ENCODE peak calls at places on chromosome 11, in eight cellular contexts. A is neural progenitor cell, Y is transverse colon, L is tibial artery, H is spleen, N is left ventricle myocardium inferior, X is endothelial cell of umbilical vein, E is neuronal stem cell. R is an unnamed sample. For H3K36me3, the result is how much of the 10 kb centered on the place peaks cover.

GRCh38 chr11:26231252-26231661 is 100.7 kb upstream of the ANO3 start:
- DNase-seq in A (no peak), Y (no peak), L (no peak), H (no peak), N (no peak), X (peak), E (no peak), R (peak)

GRCh38 chr11:116535954-116536353 is 236.8 kb downstream of the BUD13 start:
- DNase-seq in A (peak), Y (no peak), L (no peak), H (no peak), N (no peak), X (no peak), E (no peak), R (no peak)

GRCh38 chr11:45058344-45058743 is 88.1 kb upstream of the PRDM11 start:
- DNase-seq in A (no peak), Y (no peak), L (peak), H (no peak), N (no peak), X (no peak), E (no peak), R (no peak)

GRCh38 chr11:134229131-134229790 is 4.8 kb downstream of the VPS26B start:
- DNase-seq in A (no peak), Y (no peak), L (no peak), H (no peak), N (no peak), X (no peak), E (no peak), R (no peak)

GRCh38 chr11:122235615-122236014 is 119.6 kb upstream of the BLID start:
- DNase-seq in A (no peak), Y (no peak), L (no peak), H (no peak), N (no peak), X (no peak), E (no peak), R (peak)

GRCh38 chr11:21343204-21343603 is 673.8 kb downstream of the NELL1 start:
- DNase-seq in A (no peak), Y (no peak), L (no peak), H (no peak), N (no peak), X (no peak), E (no peak), R (no peak)

GRCh38 chr11:119423459-119424254 is 685 bp upstream of the THY1 start:
- DNase-seq in A (no peak), Y (no peak), L (no peak), H (no peak), N (no peak), X (no peak), E (no peak), R (no peak)

GRCh38 chr11:116219171-116219635 is 553.6 kb downstream of the BUD13 start:
- DNase-seq in A (no peak), Y (peak), L (no peak), H (no peak), N (no peak), X (no peak), E (no peak), R (no peak)

GRCh38 chr11:102929966-102930365 is 25.6 kb downstream of the MMP13 start:
- DNase-seq in A (no peak), Y (no peak), L (no peak), H (no peak), N (no peak), X (no peak), E (no peak), R (no peak)

GRCh38 chr11:608751-609354 is 6.9 kb downstream of the IRF7 start:
- DNase-seq in A (no peak), Y (no peak), L (no peak), H (no peak), N (no peak), X (no peak), E (no peak), R (no peak)

GRCh38 chr11:20360650-20361049 is 2.9 kb upstream of the HTATIP2 start:
- DNase-seq in A (no peak), Y (peak), L (no peak), H (peak), N (no peak), X (no peak), E (no peak), R (peak)

GRCh38 chr11:58592760-58593472 is 14.1 kb downstream of the ZFP91 start:
- DNase-seq in A (no peak), Y (peak), L (no peak), H (no peak), N (no peak), X (no peak), E (no peak), R (no peak)

GRCh38 chr11:6599884-6600390 is 3.5 kb downstream of the RRP8 start:
- DNase-seq in A (no peak), Y (no peak), L (no peak), H (no peak), N (no peak), X (no peak), E (no peak), R (no peak)

GRCh38 chr11:126011220-126011619 is 51.4 kb downstream of the CDON start:
- DNase-seq in A (no peak), Y (no peak), L (no peak), H (no peak), N (no peak), X (no peak), E (no peak), R (no peak)

GRCh38 chr11:44804449-44805151 is 77.8 kb downstream of the TSPAN18 start:
- DNase-seq in A (no peak), Y (no peak), L (no peak), H (peak), N (no peak), X (no peak), E (no peak), R (no peak)

GRCh38 chr11:6438979-6439571 is 1.7 kb downstream of the HPX start:
- DNase-seq in A (peak), Y (peak), L (peak), H (no peak), N (no peak), X (peak), E (peak), R (peak)

GRCh38 chr11:724063-724732 is 18.2 kb downstream of the EPS8L2 start:
- DNase-seq in A (no peak), Y (no peak), L (no peak), H (peak), N (no peak), X (no peak), E (no peak), R (no peak)

GRCh38 chr11:4040461-4040860 is 54.1 kb upstream of the RRM1 start:
- DNase-seq in A (no peak), Y (no peak), L (no peak), H (no peak), N (no peak), X (no peak), E (no peak), R (no peak)

GRCh38 chr11:57641011-57641410 is 8.7 kb downstream of the YPEL4 start:
- DNase-seq in A (peak), Y (no peak), L (no peak), H (no peak), N (no peak), X (no peak), E (no peak), R (peak)

DNA sequence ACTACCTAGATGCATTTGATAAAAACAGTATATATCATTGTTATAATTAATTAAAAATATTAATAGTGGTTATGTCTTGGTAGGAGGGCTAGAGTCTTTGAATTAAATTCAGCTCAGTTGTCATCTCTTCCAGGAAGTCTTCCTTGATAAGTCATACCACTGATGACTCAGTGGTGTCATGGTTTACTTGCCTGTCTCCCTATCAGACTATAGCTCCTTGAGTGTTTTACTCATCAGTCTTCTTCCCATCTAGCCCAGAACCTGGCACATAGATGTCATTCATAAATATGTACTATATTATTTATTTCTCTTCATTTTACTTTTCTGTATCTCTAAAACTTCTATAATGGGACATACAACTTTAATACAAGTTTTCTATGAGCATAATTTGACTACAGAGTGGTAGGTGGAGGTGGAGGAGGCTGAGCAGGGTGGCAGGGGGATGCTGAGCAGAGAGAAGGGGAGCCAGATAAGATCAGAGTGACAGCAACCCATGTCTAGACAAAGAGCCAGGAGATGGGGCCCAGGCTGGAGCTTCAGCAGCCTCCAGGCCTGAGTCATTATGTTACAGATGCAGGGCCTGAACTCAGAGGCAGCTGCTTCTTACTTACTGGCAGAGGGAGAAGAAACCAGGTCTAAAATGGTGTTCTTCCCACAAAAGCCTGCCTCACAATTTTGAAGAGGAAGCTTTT is 82.3 kb upstream of the PHOX2A start:
- DNase-seq in A (no peak), Y (no peak), L (no peak), H (no peak), N (no peak), X (no peak), E (no peak), R (peak)
- H3K36me3 ChIP-seq in A (under half), Y (under half), L (under half), H (half or more), N (under half), X (under half), E (under half), R (under half)

GRCh38 chr11:70183032-70183431 is 20.1 kb upstream of the FADD start:
- DNase-seq in A (no peak), Y (no peak), L (no peak), H (no peak), N (no peak), X (no peak), E (no peak), R (no peak)
- H3K36me3 ChIP-seq in A (under half), Y (under half), L (half or more), H (under half), N (under half), X (under half), E (under half), R (under half)

DNA sequence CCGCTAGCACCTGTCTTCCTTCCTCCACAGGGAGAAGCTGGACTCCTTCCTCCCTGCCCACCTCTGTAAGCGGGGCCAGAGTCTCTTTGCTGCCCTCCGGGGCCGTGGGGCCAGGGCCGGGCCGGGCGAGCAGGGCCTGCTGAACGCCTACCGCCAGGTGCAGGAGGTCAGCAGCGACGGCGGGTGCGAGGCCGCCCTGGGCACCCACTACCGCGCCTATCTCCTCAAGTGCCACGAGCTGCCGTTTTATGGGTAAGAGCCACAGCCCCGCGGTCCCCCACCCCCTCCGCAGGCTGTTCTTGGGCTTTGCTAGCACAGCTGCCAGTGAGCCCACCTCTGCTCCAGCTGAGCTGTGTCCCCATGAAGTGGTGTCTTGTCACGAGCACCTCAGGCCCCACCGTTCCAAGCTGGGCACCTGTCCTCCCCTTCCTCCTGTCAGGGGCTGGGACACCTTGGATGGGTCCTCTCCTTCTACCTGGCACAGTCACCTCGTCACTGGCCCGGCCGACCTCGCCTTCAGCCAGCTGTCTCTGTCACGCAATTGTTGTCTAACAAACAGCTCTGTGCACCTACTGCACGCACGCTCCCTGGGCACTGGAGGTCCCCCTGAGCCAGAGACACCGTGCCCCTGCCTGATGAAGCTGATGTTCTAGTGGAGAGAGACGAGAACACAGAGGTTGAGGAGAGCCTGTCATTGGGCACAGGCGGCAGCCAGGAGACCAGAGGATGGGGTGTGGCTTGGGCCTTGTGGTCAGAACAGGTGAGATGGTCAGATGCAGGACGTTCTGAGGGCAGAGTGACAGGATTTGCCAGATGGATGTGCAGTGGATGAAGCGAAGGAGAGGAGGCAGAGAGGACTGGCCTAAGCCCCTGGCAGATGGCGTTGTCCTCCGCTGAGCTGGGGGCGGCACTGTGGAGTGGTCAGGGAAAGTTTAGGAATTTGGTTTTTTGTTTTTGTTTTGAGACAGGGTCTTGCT is 10.6 kb downstream of the FRMD8 start:
- DNase-seq in A (no peak), Y (no peak), L (no peak), H (no peak), N (no peak), X (no peak), E (no peak), R (no peak)
- H3K36me3 ChIP-seq in A (under half), Y (under half), L (half or more), H (half or more), N (half or more), X (half or more), E (under half), R (half or more)

GRCh38 chr11:67281552-67282150 is 7.5 kb upstream of the ANKRD13D start:
- DNase-seq in A (no peak), Y (peak), L (peak), H (peak), N (no peak), X (no peak), E (no peak), R (no peak)
- H3K36me3 ChIP-seq in A (under half), Y (under half), L (half or more), H (half or more), N (half or more), X (half or more), E (half or more), R (half or more)

GRCh38 chr11:47225552-47226137 is 10.9 kb downstream of the DDB2 start:
- DNase-seq in A (no peak), Y (no peak), L (no peak), H (no peak), N (no peak), X (no peak), E (no peak), R (no peak)
- H3K36me3 ChIP-seq in A (under half), Y (under half), L (under half), H (half or more), N (half or more), X (under half), E (under half), R (under half)

GRCh38 chr11:68936358-68936636 is 32.6 kb downstream of the IGHMBP2 start:
- DNase-seq in A (no peak), Y (no peak), L (no peak), H (peak), N (no peak), X (no peak), E (no peak), R (no peak)
- H3K36me3 ChIP-seq in A (under half), Y (under half), L (half or more), H (half or more), N (half or more), X (under half), E (under half), R (under half)

GRCh38 chr11:64127267-64128072 is 38.4 kb downstream of the MACROD1 start:
- DNase-seq in A (no peak), Y (no peak), L (no peak), H (no peak), N (no peak), X (no peak), E (no peak), R (no peak)
- H3K36me3 ChIP-seq in A (under half), Y (under half), L (under half), H (under half), N (under half), X (under half), E (under half), R (under half)